ENCODE peak calls at places on chromosome 3, in eight cellular contexts. F, C, X, E, O, R, G and J are unnamed samples.

GRCh38 chr3:149968216-149968615 is 2.5 kb downstream of the PFN2 start:
- DNase-seq in F (no peak), C (no peak), X (no peak), E (no peak), O (no peak), R (no peak), G (no peak), J (no peak)

GRCh38 chr3:159208080-159208479 is 406.2 kb downstream of the MFSD1 start:
- DNase-seq in F (no peak), C (no peak), X (no peak), E (no peak), O (no peak), R (no peak), G (no peak), J (no peak)

GRCh38 chr3:66133050-66133757 is 87.6 kb upstream of the SLC25A26 start:
- DNase-seq in F (no peak), C (no peak), X (peak), E (peak), O (no peak), R (no peak), G (no peak), J (no peak)

GRCh38 chr3:125512135-125512920 is 7.7 kb downstream of the SNX4 start:
- DNase-seq in F (peak), C (no peak), X (no peak), E (peak), O (no peak), R (no peak), G (no peak), J (no peak)

GRCh38 chr3:11724615-11725339 is 81.1 kb upstream of the VGLL4 start:
- DNase-seq in F (no peak), C (no peak), X (no peak), E (no peak), O (no peak), R (no peak), G (no peak), J (no peak)

GRCh38 chr3:69426905-69427304 is 41.0 kb upstream of the FRMD4B start:
- DNase-seq in F (no peak), C (no peak), X (no peak), E (no peak), O (no peak), R (no peak), G (no peak), J (no peak)

GRCh38 chr3:22692239-22692638 is 510.9 kb upstream of the UBE2E2 start:
- DNase-seq in F (no peak), C (no peak), X (no peak), E (no peak), O (no peak), R (no peak), G (no peak), J (no peak)

GRCh38 chr3:154182975-154183374 is 61.8 kb downstream of the ARHGEF26 start:
- DNase-seq in F (no peak), C (no peak), X (no peak), E (no peak), O (no peak), R (no peak), G (no peak), J (no peak)

GRCh38 chr3:37255990-37256308 is 81.6 kb upstream of the LRRFIP2 start:
- DNase-seq in F (no peak), C (no peak), X (no peak), E (no peak), O (no peak), R (no peak), G (no peak), J (no peak)

GRCh38 chr3:170469151-170470062 is 50.7 kb downstream of the CLDN11 start:
- DNase-seq in F (no peak), C (no peak), X (no peak), E (no peak), O (no peak), R (no peak), G (peak), J (no peak)

GRCh38 chr3:104588442-104588841 is 778.3 kb upstream of the ALCAM start:
- DNase-seq in F (no peak), C (no peak), X (no peak), E (no peak), O (no peak), R (no peak), G (no peak), J (no peak)

GRCh38 chr3:138359549-138360271 is 11.3 kb downstream of the MRAS start:
- DNase-seq in F (no peak), C (no peak), X (peak), E (no peak), O (no peak), R (no peak), G (peak), J (no peak)

GRCh38 chr3:97691354-97691753 is 73.2 kb upstream of the ARL6 start:
- DNase-seq in F (no peak), C (no peak), X (no peak), E (no peak), O (no peak), R (no peak), G (no peak), J (no peak)

GRCh38 chr3:101779808-101780366 is 876 bp downstream of the NXPE3 start:
- DNase-seq in F (no peak), C (no peak), X (no peak), E (no peak), O (no peak), R (no peak), G (no peak), J (no peak)

GRCh38 chr3:137970914-137971831 is 38.8 kb upstream of the CLDN18 start:
- DNase-seq in F (peak), C (peak), X (peak), E (peak), O (peak), R (peak), G (peak), J (peak)

GRCh38 chr3:102089904-102090492 is 240.7 kb downstream of the NFKBIZ start:
- DNase-seq in F (no peak), C (no peak), X (no peak), E (peak), O (no peak), R (peak), G (no peak), J (no peak)

GRCh38 chr3:105647047-105647446 is 221.8 kb downstream of the CBLB start:
- DNase-seq in F (no peak), C (no peak), X (peak), E (peak), O (no peak), R (no peak), G (no peak), J (no peak)

GRCh38 chr3:69288161-69288895 is 97.6 kb downstream of the FRMD4B start:
- DNase-seq in F (no peak), C (no peak), X (no peak), E (peak), O (no peak), R (no peak), G (no peak), J (no peak)

GRCh38 chr3:157405457-157405856 is 31.2 kb upstream of the PTX3 start:
- DNase-seq in F (no peak), C (no peak), X (no peak), E (no peak), O (no peak), R (no peak), G (no peak), J (no peak)

GRCh38 chr3:5194801-5195509 is 7.4 kb downstream of the EDEM1 start:
- DNase-seq in F (no peak), C (no peak), X (peak), E (peak), O (peak), R (no peak), G (peak), J (no peak)

GRCh38 chr3:123339302-123339701 is 109.6 kb downstream of the ADCY5 start:
- DNase-seq in F (no peak), C (no peak), X (no peak), E (no peak), O (no peak), R (no peak), G (peak), J (no peak)

GRCh38 chr3:180789774-180790173 is 110.5 kb upstream of the CCDC39 start:
- DNase-seq in F (no peak), C (no peak), X (no peak), E (no peak), O (no peak), R (no peak), G (no peak), J (no peak)

GRCh38 chr3:176633511-176633910 is 563.8 kb downstream of the TBL1XR1 start:
- DNase-seq in F (no peak), C (no peak), X (no peak), E (no peak), O (no peak), R (no peak), G (no peak), J (no peak)

GRCh38 chr3:127667119-127667681 is 5.6 kb upstream of the ABTB1 start:
- DNase-seq in F (no peak), C (no peak), X (no peak), E (no peak), O (no peak), R (no peak), G (no peak), J (no peak)

GRCh38 chr3:128328546-128329458 is 137.9 kb downstream of the DNAJB8 start:
- DNase-seq in F (no peak), C (peak), X (no peak), E (no peak), O (no peak), R (no peak), G (peak), J (no peak)

GRCh38 chr3:4993276-4994143 is 14.3 kb downstream of the BHLHE40 start:
- DNase-seq in F (no peak), C (no peak), X (no peak), E (no peak), O (no peak), R (no peak), G (peak), J (peak)

GRCh38 chr3:132660745-132661067 is 577 bp downstream of the UBA5 start:
- DNase-seq in F (no peak), C (no peak), X (no peak), E (peak), O (no peak), R (no peak), G (no peak), J (no peak)

GRCh38 chr3:16050641-16051467 is 123.6 kb upstream of the GALNT15 start:
- DNase-seq in F (no peak), C (no peak), X (no peak), E (peak), O (no peak), R (no peak), G (no peak), J (no peak)

GRCh38 chr3:141913150-141913811 is 36.8 kb downstream of the ATP1B3 start:
- DNase-seq in F (no peak), C (no peak), X (peak), E (peak), O (peak), R (peak), G (no peak), J (no peak)

GRCh38 chr3:13280856-13281656 is 139.1 kb downstream of the NUP210 start:
- DNase-seq in F (no peak), C (no peak), X (no peak), E (no peak), O (no peak), R (peak), G (peak), J (no peak)

GRCh38 chr3:15291589-15292541 is 40.5 kb downstream of the SH3BP5 start:
- DNase-seq in F (peak), C (no peak), X (no peak), E (peak), O (no peak), R (peak), G (peak), J (no peak)

GRCh38 chr3:157174265-157174615 is 14.3 kb upstream of the CCNL1 start:
- DNase-seq in F (no peak), C (no peak), X (no peak), E (peak), O (no peak), R (peak), G (peak), J (no peak)

GRCh38 chr3:64327039-64327804 is 102.0 kb upstream of the PRICKLE2 start:
- DNase-seq in F (no peak), C (no peak), X (no peak), E (no peak), O (peak), R (peak), G (peak), J (no peak)

GRCh38 chr3:9165441-9165840 is 84.0 kb downstream of the SRGAP3 start:
- DNase-seq in F (no peak), C (no peak), X (no peak), E (no peak), O (no peak), R (no peak), G (no peak), J (no peak)

GRCh38 chr3:189142527-189142926 is 29.2 kb upstream of the TPRG1 start:
- DNase-seq in F (no peak), C (no peak), X (no peak), E (no peak), O (no peak), R (no peak), G (no peak), J (no peak)

GRCh38 chr3:52047295-52047960 is 8.9 kb downstream of the DUSP7 start:
- DNase-seq in F (no peak), C (peak), X (no peak), E (peak), O (no peak), R (no peak), G (no peak), J (no peak)

GRCh38 chr3:133927543-133928066 is 31.9 kb upstream of the RAB6B start:
- DNase-seq in F (peak), C (peak), X (no peak), E (peak), O (peak), R (peak), G (no peak), J (no peak)

GRCh38 chr3:161455962-161456361 is 40.6 kb upstream of the OTOL1 start:
- DNase-seq in F (no peak), C (no peak), X (no peak), E (no peak), O (no peak), R (no peak), G (no peak), J (no peak)
- TF ChIP-seq POLR2AphosphoS5 in F (no peak), C (no peak), X (no peak), E (no peak), O (no peak), R (no peak), G (no peak), J (no peak)

GRCh38 chr3:129893616-129894070 is at the start of gene TMCC1:
- DNase-seq in F (peak), C (peak), X (peak), E (peak), O (peak), R (peak), G (peak), J (peak)

GRCh38 chr3:129890891-129891290 is 2.6 kb downstream of the TMCC1 start:
- DNase-seq in F (no peak), C (no peak), X (peak), E (no peak), O (no peak), R (no peak), G (no peak), J (no peak)

GRCh38 chr3:129892486-129892856 is 1.0 kb downstream of the TMCC1 start:
- DNase-seq in F (no peak), C (no peak), X (no peak), E (no peak), O (no peak), R (no peak), G (no peak), J (no peak)

GRCh38 chr3:129890125-129890524 is 3.4 kb downstream of the TMCC1 start:
- DNase-seq in F (no peak), C (no peak), X (peak), E (peak), O (no peak), R (no peak), G (no peak), J (no peak)

DNA sequence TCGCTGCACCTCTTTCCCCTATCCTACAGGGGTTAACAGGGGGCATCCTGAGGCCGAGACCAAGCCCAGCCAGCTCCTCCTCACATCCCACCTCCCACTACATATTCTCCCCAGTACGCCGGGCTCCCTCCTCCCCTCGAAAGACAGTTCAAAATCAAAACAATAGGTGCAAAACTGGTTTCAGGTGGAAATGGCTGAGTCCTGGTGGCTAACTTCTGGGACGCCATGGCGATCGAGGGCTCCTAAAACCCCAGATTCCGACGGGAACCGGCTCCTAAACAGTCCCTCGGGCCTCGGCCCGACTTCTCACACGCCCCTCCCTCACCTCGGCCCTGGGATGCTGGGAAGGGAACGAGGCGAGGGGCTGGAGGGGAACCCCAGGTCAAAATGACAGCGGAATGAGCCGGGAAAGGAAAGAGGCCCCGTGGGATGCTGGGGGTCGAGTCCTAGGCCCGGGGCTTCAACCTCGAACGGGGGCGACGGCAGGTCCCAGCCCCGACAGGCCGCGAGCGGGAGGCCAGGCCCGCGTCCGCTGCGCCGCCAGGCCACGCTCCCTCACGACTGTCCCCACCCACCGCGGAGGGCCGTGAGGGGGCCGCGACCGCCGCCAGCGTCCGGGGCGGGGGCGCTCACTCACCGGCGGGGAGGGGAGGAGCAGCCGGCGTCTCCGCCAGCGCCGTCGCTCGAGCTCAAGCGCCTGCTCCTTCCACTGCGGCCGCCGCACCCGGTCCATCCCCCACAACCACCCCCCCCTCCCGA is 475 bp downstream of the TMCC1 start:
- DNase-seq in F (peak), C (no peak), X (peak), E (peak), O (peak), R (peak), G (peak), J (peak)
- TF ChIP-seq POLR2AphosphoS5 in F (peak), C (peak), X (no peak), E (peak), O (no peak), R (no peak), G (peak), J (peak)

GRCh38 chr3:58353722-58354553 is 21.2 kb downstream of the PXK start:
- DNase-seq in F (no peak), C (no peak), X (no peak), E (no peak), O (no peak), R (no peak), G (no peak), J (no peak)
- TF ChIP-seq POLR2AphosphoS5 in F (no peak), C (no peak), X (no peak), E (no peak), O (no peak), R (no peak), G (no peak), J (no peak)

GRCh38 chr3:47419083-47420043 is 38.5 kb downstream of the PTPN23 start:
- DNase-seq in F (no peak), C (no peak), X (no peak), E (no peak), O (no peak), R (no peak), G (no peak), J (no peak)
- TF ChIP-seq POLR2AphosphoS5 in F (peak), C (no peak), X (no peak), E (no peak), O (no peak), R (no peak), G (no peak), J (no peak)

GRCh38 chr3:90184861-90185260 is 1077.4 kb downstream of the EPHA3 start:
- DNase-seq in F (no peak), C (no peak), X (no peak), E (no peak), O (no peak), R (no peak), G (no peak), J (no peak)

GRCh38 chr3:90180543-90180942 is 1073.1 kb downstream of the EPHA3 start:
- DNase-seq in F (no peak), C (no peak), X (no peak), E (no peak), O (no peak), R (no peak), G (no peak), J (no peak)
- TF ChIP-seq POLR2AphosphoS5 in F (no peak), C (no peak), X (no peak), E (no peak), O (no peak), R (no peak), G (no peak), J (no peak)

GRCh38 chr3:87197531-87197930 is 29.6 kb upstream of the CHMP2B start:
- DNase-seq in F (no peak), C (no peak), X (no peak), E (no peak), O (no peak), R (peak), G (no peak), J (no peak)
- TF ChIP-seq POLR2AphosphoS5 in F (no peak), C (no peak), X (no peak), E (no peak), O (no peak), R (no peak), G (no peak), J (no peak)

GRCh38 chr3:112628038-112628437 is 12.9 kb downstream of the CCDC80 start:
- DNase-seq in F (no peak), C (no peak), X (no peak), E (peak), O (no peak), R (no peak), G (no peak), J (no peak)

GRCh38 chr3:112623717-112624116 is 17.2 kb downstream of the CCDC80 start:
- DNase-seq in F (no peak), C (no peak), X (no peak), E (no peak), O (no peak), R (no peak), G (no peak), J (no peak)

GRCh38 chr3:112631257-112631656 is 9.7 kb downstream of the CCDC80 start:
- DNase-seq in F (no peak), C (no peak), X (no peak), E (no peak), O (no peak), R (no peak), G (no peak), J (no peak)

GRCh38 chr3:112629425-112629824 is 11.5 kb downstream of the CCDC80 start:
- DNase-seq in F (no peak), C (no peak), X (no peak), E (peak), O (no peak), R (peak), G (peak), J (peak)

DNA sequence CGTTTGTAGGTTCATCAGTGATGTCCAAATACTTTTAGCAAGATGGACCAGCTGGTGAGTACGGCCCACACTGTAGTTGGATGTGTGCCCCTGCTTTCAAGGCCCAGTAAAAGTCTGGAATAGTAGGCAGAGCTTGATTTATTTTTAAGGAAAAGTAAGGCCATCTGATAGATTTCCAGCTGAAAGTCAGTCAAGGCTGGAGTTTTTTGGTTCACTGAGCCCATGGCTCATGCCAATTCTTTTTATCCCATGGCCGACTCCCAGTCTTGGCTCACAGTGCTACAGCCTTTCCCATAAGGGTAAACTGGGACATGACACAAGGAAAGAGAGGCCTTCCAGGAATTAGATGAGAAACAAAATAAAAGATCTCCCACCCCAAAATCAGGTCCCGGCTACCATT is 13.5 kb downstream of the CCDC80 start:
- DNase-seq in F (no peak), C (no peak), X (no peak), E (no peak), O (no peak), R (no peak), G (no peak), J (no peak)
- TF ChIP-seq POLR2AphosphoS5 in F (no peak), C (no peak), X (no peak), E (no peak), O (no peak), R (no peak), G (peak), J (no peak)